ENCODE peak calls at places on chromosomes 12 and 14, in four cellular contexts. U is HepG2, D is GM12878, K is K562. C is an unnamed sample.

GRCh38 chr14:101026341-101026740 is 122.8 kb upstream of the RTL1 start:
- DNase-seq in K (no peak), U (no peak), D (no peak), C (no peak)

GRCh38 chr12:59973515-59973914 is 377.7 kb downstream of the SLC16A7 start:
- DNase-seq in U (no peak), D (no peak), K (no peak), C (no peak)

GRCh38 chr12:132027636-132028035 is 77.9 kb downstream of the EP400 start:
- DNase-seq in K (no peak), D (no peak), U (no peak), C (no peak)

GRCh38 chr14:77457115-77457521 is 283 bp downstream of the VIPAS39 start:
- DNase-seq in D (no peak), U (no peak), K (no peak), C (no peak)

GRCh38 chr14:77139540-77140342 is 1.9 kb downstream of the ZDHHC22 start:
- DNase-seq in U (peak), K (peak), D (no peak), C (peak)

GRCh38 chr12:42666671-42667243 is 77.2 kb upstream of the PRICKLE1 start:
- DNase-seq in D (no peak), K (no peak), U (no peak), C (peak)

GRCh38 chr14:46300765-46301164 is 350.8 kb downstream of the RPL10L start:
- DNase-seq in U (no peak), D (no peak), K (no peak), C (no peak)

GRCh38 chr12:39294712-39295111 is 148.2 kb downstream of the KIF21A start:
- DNase-seq in K (no peak), U (no peak), D (no peak), C (no peak)

GRCh38 chr12:102959391-102959790 is 1.9 kb downstream of the ASCL1 start:
- DNase-seq in U (no peak), D (no peak), K (no peak), C (no peak)

GRCh38 chr14:80364274-80364673 is 153.0 kb upstream of the DIO2 start:
- DNase-seq in U (peak), K (peak), D (no peak), C (peak)

GRCh38 chr14:100143523-100143922 is 15.9 kb downstream of the DEGS2 start:
- DNase-seq in U (no peak), D (no peak), K (no peak), C (no peak)

GRCh38 chr12:91172051-91172450 is 10.6 kb downstream of the DCN start:
- DNase-seq in K (no peak), D (no peak), U (no peak), C (no peak)

GRCh38 chr12:65525501-65526141 is 247.1 kb downstream of the MSRB3 start:
- DNase-seq in D (no peak), K (no peak), U (no peak), C (no peak)

GRCh38 chr14:54267172-54267571 is 129.6 kb upstream of the CDKN3 start:
- DNase-seq in D (peak), U (no peak), K (no peak), C (no peak)

GRCh38 chr12:130477221-130477620 is 139.5 kb downstream of the PIWIL1 start:
- DNase-seq in D (no peak), U (no peak), K (no peak), C (no peak)

GRCh38 chr14:102951799-102952198 is 29.3 kb downstream of the AMN start:
- DNase-seq in U (no peak), K (no peak), D (no peak), C (no peak)

GRCh38 chr12:46492471-46493351 is 120.1 kb upstream of the SLC38A2 start:
- DNase-seq in D (no peak), K (no peak), U (peak), C (peak)

GRCh38 chr12:5392961-5393360 is 38.9 kb upstream of the NTF3 start:
- DNase-seq in U (no peak), K (no peak), D (no peak), C (no peak)

GRCh38 chr14:105087308-105087962 is 22.2 kb upstream of the GPR132 start:
- DNase-seq in D (no peak), U (no peak), K (no peak), C (peak)

GRCh38 chr14:105502446-105503295 is 11.6 kb downstream of the TEDC1 start:
- DNase-seq in U (no peak), K (no peak), D (no peak), C (no peak)

GRCh38 chr14:20676072-20676471 is 8.3 kb upstream of the RNASE4 start:
- DNase-seq in U (no peak), K (no peak), D (no peak), C (no peak)

GRCh38 chr14:22337938-22338337 is 251.1 kb downstream of the DAD1 start:
- DNase-seq in K (peak), D (no peak), U (no peak), C (no peak)

GRCh38 chr12:48028541-48029400 is 24.5 kb upstream of the COL2A1 start:
- DNase-seq in U (no peak), K (no peak), D (no peak), C (no peak)

GRCh38 chr12:45781080-45781479 is 51.6 kb downstream of the ARID2 start:
- DNase-seq in U (no peak), K (no peak), D (no peak), C (no peak)

GRCh38 chr12:124833693-124834122 is 30.0 kb downstream of the SCARB1 start:
- DNase-seq in D (no peak), U (no peak), K (no peak), C (no peak)

GRCh38 chr12:13250416-13250815 is 53.9 kb downstream of the EMP1 start:
- DNase-seq in K (no peak), U (no peak), D (no peak), C (no peak)

GRCh38 chr12:111413442-111414086 is 7.8 kb downstream of the SH2B3 start:
- DNase-seq in U (no peak), D (no peak), K (no peak), C (no peak)

GRCh38 chr12:105823810-105824209 is 314.9 kb downstream of the NUAK1 start:
- DNase-seq in D (no peak), K (no peak), U (no peak), C (no peak)

GRCh38 chr12:105822131-105823103 is 316.3 kb downstream of the NUAK1 start:
- DNase-seq in U (no peak), K (no peak), D (no peak), C (no peak)

GRCh38 chr12:105825141-105825540 is 313.6 kb downstream of the NUAK1 start:
- DNase-seq in K (no peak), U (no peak), D (no peak), C (no peak)

DNA sequence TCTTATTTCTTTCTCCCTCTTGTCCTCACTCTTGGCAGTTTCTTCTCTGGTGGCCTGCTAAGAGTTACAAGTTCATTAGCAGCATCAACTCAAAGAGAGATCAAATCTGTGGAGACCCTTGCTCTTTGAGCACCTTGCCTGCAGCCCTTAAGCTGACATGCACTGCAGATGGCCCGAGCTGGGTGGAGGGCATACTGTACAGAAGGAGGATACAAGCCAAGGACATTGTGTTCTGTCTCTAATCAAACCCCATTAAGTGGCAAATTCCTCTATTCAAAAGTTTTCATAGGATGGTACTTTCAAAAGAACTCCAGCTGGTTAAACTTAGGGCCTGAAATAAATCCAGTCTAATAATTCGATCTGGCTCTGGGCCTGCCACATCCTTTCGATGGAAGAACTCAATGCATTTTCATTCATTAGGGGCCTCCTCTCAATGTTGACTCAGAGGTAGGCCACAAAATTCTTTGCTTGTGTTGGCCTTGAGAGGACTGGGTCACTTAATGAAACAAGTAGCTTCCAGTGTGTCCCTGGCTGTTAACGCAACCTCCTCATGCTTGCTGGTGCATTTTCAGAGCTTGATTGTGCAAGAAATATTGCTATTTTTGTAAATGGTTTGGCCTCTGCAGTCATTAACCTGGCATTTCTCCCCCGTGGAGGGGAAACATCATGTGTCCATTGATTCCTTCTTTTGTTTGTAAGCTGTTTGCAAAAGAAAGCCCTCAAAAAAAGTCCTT is 318.2 kb downstream of the NUAK1 start:
- DNase-seq in D (no peak), K (no peak), U (peak), C (no peak)
- TF ChIP-seq CHD2 in D (no peak), K (no peak), U (no peak), C (no peak)

GRCh38 chr14:86938356-86938755 is 1054.6 kb downstream of the GALC start:
- DNase-seq in D (no peak), K (no peak), U (no peak), C (no peak)
- TF ChIP-seq RFX5 in D (no peak), K (no peak), U (no peak), C (no peak)

DNA sequence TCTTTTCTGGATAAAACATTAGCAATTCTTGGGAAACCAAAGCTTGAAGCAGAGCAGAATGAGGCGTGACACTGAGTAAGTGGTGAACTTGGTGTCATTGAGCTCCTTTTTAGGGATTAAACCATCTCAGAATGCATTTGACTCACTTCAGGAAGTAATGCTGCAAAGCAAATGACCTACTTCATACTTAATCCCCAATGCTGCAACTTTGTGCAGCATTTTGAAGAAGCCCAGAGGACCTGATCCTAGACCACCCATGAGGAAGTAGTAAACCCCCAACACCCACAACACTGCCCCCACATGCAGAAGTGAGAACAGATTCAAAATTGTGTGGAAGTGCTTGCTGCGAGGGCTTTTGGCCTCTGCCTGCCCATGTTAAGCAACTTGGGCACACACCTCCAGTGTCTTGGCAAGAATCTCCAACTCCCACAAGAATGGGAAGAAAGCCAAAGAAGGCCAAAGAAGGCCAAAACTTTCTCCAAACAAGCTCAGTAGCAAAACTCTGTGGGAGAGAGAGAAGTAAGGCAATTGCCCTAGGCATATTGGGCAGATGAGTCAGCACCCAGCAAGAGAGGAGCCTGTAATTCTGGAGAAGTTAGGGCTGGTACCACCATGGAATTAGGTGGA is 69.2 kb upstream of the ETV6 start:
- DNase-seq in K (no peak), U (no peak), D (peak), C (peak)
- TF ChIP-seq ESRRA in K (no peak), U (no peak), D (no peak), C (no peak)

GRCh38 chr12:79250186-79250585 is 385.6 kb downstream of the SYT1 start:
- DNase-seq in D (no peak), K (no peak), U (no peak), C (no peak)
- TF ChIP-seq CHD2 in D (no peak), K (no peak), U (no peak), C (no peak)

GRCh38 chr14:60722836-60723217 is 1.3 kb downstream of the SIX4 start:
- DNase-seq in U (no peak), K (peak), D (no peak), C (peak)

GRCh38 chr14:60721331-60722162 is 2.6 kb downstream of the SIX4 start:
- DNase-seq in U (peak), D (no peak), K (no peak), C (peak)

GRCh38 chr14:60722163-60722835 is 1.9 kb downstream of the SIX4 start:
- DNase-seq in U (peak), K (peak), D (no peak), C (peak)

GRCh38 chr14:60723218-60724079 is 702 bp downstream of the SIX4 start:
- DNase-seq in D (no peak), K (peak), U (no peak), C (peak)

DNA sequence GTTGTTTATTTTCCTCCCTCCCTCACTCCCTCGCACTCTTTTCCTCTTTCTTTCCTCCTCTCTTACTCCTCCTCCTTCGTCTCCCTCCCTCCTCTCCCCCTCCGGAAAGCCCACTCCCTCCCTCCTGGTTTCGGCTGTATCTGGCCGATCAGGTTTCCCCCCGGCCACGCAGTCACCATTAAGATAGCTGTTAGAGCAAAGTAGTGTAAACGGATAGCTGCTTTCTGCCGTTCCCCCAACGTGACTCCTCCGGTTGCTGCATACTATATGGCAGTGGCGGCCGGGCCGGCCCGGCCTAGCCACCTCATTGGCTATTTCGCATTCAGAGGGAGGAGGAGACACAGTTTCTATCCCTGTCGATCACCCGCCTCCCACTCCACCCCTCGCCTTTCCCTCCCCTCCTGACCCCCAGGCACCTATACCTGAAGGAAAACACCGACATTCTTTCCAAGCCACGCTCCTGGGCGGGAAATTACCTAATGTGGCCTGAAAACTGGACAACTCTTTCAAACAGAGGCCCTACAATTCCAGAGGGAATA is at the start of gene SIX4:
- DNase-seq in K (peak), U (peak), D (no peak), C (peak)
- TF ChIP-seq RFX5 in K (no peak), U (no peak), D (no peak), C (no peak)